ENCODE peak calls at places on chromosomes 13 and 19, in eight cellular contexts. L is pancreas, W is heart right ventricle, A is AG09319, Y is BJ, F is MCF 10A, I is lower leg skin, T is neural progenitor cell. P is an unnamed sample.

GRCh38 chr13:49585220-49586157 is at the start of gene RCBTB1:
- DNase-seq in T (peak; percentile 91), F (peak; percentile 70), W (peak; percentile 73), A (no peak), Y (no peak), L (peak; percentile 79), I (peak; percentile 49), P (no peak)

GRCh38 chr13:34462843-34463242 is 479.2 kb upstream of the NBEA start:
- DNase-seq in W (peak; percentile 12), A (no peak), I (no peak), F (peak; percentile 68), L (no peak), T (no peak), Y (peak; percentile 44), P (peak; percentile 3)

GRCh38 chr13:75927183-75927582 is 291.1 kb downstream of the LMO7 start:
- DNase-seq in A (no peak), T (no peak), W (no peak), I (no peak), Y (no peak), L (no peak), F (no peak), P (no peak)

GRCh38 chr13:40259899-40260298 is 406.5 kb downstream of the FOXO1 start:
- DNase-seq in Y (no peak), L (no peak), W (no peak), I (no peak), F (no peak), A (no peak), T (no peak), P (no peak)

GRCh38 chr13:32443111-32443510 is 15.2 kb upstream of the N4BP2L1 start:
- DNase-seq in T (no peak), F (peak; percentile 36), I (no peak), W (no peak), A (no peak), L (no peak), Y (no peak), P (no peak)

GRCh38 chr19:612941-613340 is 20.4 kb downstream of the POLRMT start:
- DNase-seq in Y (no peak), T (no peak), F (no peak), W (no peak), L (no peak), I (no peak), A (no peak), P (no peak)

GRCh38 chr19:54312436-54313362 is at the start of gene LILRA5:
- DNase-seq in F (no peak), I (peak; percentile 29), Y (no peak), T (no peak), L (no peak), A (no peak), W (peak; percentile 38), P (no peak)

GRCh38 chr13:49561064-49561410 is 24.3 kb downstream of the RCBTB1 start:
- DNase-seq in F (no peak), Y (no peak), A (no peak), L (no peak), I (no peak), T (no peak), W (no peak), P (no peak)

GRCh38 chr19:3852614-3853254 is 16.1 kb downstream of the ZFR2 start:
- DNase-seq in T (no peak), A (peak; percentile 7), W (no peak), Y (no peak), I (no peak), L (no peak), F (peak; percentile 99), P (peak; percentile 57)

DNA sequence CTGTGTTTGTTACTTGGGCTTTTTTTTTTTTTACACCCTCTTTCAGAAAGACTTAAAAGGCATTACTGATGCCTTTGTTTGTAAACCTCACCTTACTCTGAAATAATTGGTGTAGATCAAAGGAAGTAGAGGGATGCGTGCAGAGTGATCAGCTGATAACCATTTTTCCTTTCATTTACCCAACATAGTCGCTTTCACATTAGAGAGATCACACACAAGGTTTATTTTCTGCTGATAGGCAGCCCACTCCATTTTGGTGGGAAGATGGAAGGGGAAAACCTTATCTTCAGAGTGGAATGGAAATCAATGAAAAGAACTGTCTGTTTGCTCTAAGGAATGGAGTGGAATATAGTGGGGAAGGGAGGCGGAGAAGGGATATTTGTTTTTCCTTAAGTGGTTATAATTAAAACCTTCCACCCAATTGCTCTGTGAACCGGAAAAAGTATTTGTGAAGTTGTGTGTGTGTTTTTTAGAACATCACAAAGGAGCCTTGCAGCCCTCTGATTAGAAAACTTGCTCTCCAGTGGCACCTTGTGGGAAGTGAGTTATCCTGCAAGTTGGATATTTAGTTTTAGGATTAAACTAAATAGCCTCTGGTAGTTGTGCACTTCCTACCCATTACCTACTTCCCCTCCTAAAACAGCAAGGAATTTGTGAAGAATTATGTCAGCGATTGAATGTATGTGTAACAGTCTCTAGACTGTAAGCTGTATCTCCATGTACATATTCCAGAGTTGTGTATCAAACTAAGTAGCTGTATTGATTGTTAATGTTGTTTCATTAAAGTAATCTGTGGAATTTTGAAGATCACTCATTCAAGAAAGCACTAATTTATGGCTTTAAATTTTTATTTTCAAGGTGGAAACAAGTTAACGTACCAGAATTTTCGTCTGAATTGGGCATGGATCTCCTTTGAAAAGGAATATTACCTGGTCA is 76.8 kb downstream of the FREM2 start:
- DNase-seq in I (no peak), W (no peak), Y (no peak), L (no peak), T (peak; percentile 81), A (peak; percentile 4), F (peak; percentile 58), P (peak; percentile 24)
- TF ChIP-seq CTCF in I (no peak), W (peak; percentile 43), Y (peak; percentile 67), L (peak; percentile 49), T (peak; percentile 80), A (peak; percentile 55), F (peak; percentile 53), P (peak; percentile 75)

GRCh38 chr13:21106089-21106488 is 44.7 kb upstream of the LATS2 start:
- DNase-seq in L (no peak), T (no peak), W (no peak), A (no peak), Y (peak; percentile 57), I (no peak), F (no peak), P (peak; percentile 54)

GRCh38 chr13:21100211-21100610 is 38.8 kb upstream of the LATS2 start:
- DNase-seq in I (no peak), W (no peak), F (no peak), Y (no peak), L (no peak), T (no peak), A (no peak), P (no peak)

GRCh38 chr13:21100994-21101757 is 39.8 kb upstream of the LATS2 start:
- DNase-seq in L (no peak), I (no peak), F (no peak), A (no peak), Y (no peak), W (no peak), T (no peak), P (no peak)

GRCh38 chr13:21104199-21105019 is 43.0 kb upstream of the LATS2 start:
- DNase-seq in T (no peak), I (no peak), Y (no peak), W (no peak), L (no peak), F (no peak), A (no peak), P (no peak)

DNA sequence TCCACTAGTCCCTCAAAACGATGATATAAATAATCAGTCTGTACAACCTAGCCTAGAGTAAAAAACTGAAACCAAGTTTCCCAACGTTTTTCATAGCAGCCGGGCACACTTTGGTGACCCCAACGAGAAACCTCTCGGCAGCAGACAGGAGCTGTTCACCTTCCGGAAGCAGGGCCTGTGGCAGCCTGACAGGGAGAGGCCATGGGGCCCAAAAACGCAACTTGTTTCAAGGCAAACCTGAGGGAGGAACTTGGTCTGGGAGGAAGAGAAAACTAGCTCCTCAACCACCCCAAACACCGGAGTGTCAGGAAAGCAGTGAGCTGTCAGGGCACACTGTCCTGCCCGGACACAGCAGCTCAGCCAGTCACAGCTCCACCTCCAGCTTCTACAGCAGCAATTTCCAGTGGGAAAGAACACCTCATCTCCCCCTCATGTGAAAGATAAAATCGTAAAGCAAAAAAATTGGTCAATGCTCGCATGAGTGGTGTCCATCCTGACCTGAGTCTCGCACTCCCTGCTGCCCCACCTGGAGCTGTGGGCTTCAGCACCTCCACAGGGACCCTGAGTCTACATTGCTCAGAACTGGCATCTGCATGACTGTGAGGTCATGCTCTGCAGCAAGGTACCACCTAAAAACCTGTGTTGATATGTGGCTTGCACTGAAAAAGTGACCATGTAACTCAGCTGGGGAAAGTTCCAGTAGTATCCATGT is 40.6 kb upstream of the LATS2 start:
- DNase-seq in I (no peak), L (no peak), W (no peak), A (no peak), T (no peak), Y (no peak), F (no peak), P (no peak)
- TF ChIP-seq CTCF in I (no peak), L (no peak), W (no peak), A (no peak), T (no peak), Y (no peak), F (no peak), P (no peak)

DNA sequence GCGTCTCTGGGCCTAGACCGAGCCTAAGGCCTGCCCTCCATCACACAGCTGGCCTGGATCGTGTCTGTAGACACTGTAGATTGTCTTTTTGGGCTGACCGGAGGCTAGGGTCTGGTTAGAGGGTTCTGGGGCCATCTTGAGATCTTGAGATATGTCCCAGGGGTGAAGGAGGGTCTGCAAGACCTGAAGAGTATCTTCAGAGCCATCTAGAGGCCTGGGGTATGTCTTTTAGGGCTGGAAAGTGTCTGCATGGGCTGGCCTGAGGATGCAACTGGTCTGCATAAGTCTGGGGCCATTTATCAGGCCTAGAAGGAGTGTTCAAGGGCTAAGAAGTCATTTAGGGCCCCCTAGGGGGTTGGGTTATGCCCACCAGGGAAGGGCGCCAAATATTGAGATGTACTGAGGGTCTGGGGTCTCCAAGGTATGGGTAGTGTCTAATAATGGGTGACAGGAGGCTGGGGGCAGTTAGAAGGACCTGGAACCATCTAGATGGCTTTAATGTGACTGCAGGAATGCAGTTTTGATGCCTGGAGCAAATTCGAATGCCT is 553 bp downstream of the SCAF1 start:
- DNase-seq in T (no peak), W (no peak), Y (no peak), I (no peak), A (no peak), F (no peak), L (no peak), P (no peak)
- TF ChIP-seq CTCF in T (no peak), W (no peak), Y (no peak), I (no peak), A (no peak), F (no peak), L (no peak), P (no peak)

DNA sequence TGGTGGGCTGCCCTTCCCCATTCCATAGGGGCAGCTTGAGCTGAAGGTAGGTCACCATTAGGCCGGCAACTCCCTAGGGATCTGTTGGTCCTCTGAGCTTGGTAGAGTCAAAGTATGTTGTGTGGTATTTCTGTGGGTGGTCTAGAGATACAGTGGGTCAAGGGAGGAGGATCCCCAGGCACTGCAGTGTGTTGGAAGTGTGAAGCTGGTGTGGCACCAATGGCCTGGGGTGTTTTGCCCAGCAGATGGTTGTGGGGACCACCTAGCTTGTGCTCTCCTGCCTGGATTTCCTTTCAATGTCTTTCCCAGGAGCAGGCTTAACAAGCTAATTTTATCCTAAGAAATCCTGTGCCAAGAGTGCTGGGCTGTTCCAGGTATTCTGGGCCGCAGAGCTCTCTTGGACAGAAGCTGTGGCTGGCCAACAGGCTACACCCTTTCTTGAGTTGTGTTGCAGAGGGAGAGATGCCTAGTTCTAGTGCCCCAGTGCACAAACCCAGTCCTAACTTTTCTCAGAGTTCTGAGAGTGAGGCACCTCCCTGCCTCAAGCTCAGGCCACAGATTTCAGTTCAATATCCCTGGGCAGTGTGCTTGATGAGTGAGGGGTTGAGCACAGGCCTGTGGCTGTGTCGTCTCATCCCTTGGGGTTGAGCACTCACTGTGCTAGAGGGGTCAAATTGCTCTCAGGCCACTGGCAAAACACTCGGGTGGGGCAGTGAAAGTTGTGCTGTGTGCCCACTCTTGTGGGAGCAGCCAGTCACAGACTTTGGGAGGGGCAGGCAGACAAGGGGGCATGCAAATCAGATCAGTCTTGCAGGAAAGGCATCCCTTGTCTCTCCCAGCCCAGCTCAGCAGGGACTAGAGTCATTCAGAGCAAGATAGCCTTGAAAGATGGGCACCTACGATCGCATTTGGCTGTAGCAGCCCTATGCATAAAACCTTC is 1806.1 kb upstream of the MIR17HG start:
- DNase-seq in Y (no peak), W (no peak), F (no peak), L (no peak), I (no peak), T (no peak), A (no peak), P (no peak)
- TF ChIP-seq CTCF in Y (no peak), W (no peak), F (no peak), L (no peak), I (no peak), T (no peak), A (no peak), P (no peak)